ENCODE peak calls at places on chromosome 3, in seven cellular contexts. T is aorta, U is lower lobe of right lung, J is right lobe of liver, G is neuronal stem cell, P is foreskin keratinocyte, N is RWPE1. O is an unnamed sample.

GRCh38 chr3:178041931-178042330 is 494.3 kb upstream of the KCNMB2 start:
- DNase-seq in T (no peak), U (no peak), J (no peak), G (no peak), P (no peak), N (no peak), O (no peak)

GRCh38 chr3:170750478-170750830 is 119.5 kb downstream of the RPL22L1 start:
- DNase-seq in T (no peak), U (no peak), J (no peak), G (no peak), P (no peak), N (no peak), O (no peak)

GRCh38 chr3:133943639-133944131 is 48.0 kb upstream of the RAB6B start:
- DNase-seq in T (peak; percentile 67), U (no peak), J (no peak), G (no peak), P (peak; percentile 92), N (peak; percentile 82), O (peak; percentile 86)

GRCh38 chr3:141602706-141603105 is 115.9 kb downstream of the RASA2 start:
- DNase-seq in T (no peak), U (no peak), J (no peak), G (no peak), P (no peak), N (no peak), O (no peak)

GRCh38 chr3:38655708-38656300 is 6.3 kb upstream of the SCN5A start:
- DNase-seq in T (no peak), U (no peak), J (no peak), G (no peak), P (peak; percentile 27), N (peak; percentile 15), O (no peak)

GRCh38 chr3:155339052-155339451 is 45.6 kb upstream of the STRIT1 start:
- DNase-seq in T (no peak), U (no peak), J (no peak), G (no peak), P (no peak), N (no peak), O (no peak)

GRCh38 chr3:152323834-152324233 is 55.1 kb downstream of the MBNL1 start:
- DNase-seq in T (no peak), U (no peak), J (no peak), G (no peak), P (no peak), N (no peak), O (no peak)

GRCh38 chr3:100465871-100466777 is 26.3 kb upstream of the TMEM45A start:
- DNase-seq in T (no peak), U (no peak), J (no peak), G (no peak), P (no peak), N (no peak), O (no peak)

GRCh38 chr3:56123487-56123886 is 344.8 kb downstream of the ERC2 start:
- DNase-seq in T (no peak), U (no peak), J (no peak), G (peak; percentile 23), P (no peak), N (no peak), O (no peak)

GRCh38 chr3:149120051-149120972 is 9.1 kb upstream of the HPS3 start:
- DNase-seq in T (no peak), U (no peak), J (no peak), G (peak; percentile 57), P (peak; percentile 36), N (peak; percentile 64), O (no peak)

GRCh38 chr3:152398495-152398894 is 129.8 kb downstream of the MBNL1 start:
- DNase-seq in T (no peak), U (no peak), J (no peak), G (no peak), P (no peak), N (no peak), O (no peak)

GRCh38 chr3:34212671-34213070 is 414.2 kb downstream of the PDCD6IP start:
- DNase-seq in T (peak; percentile 69), U (no peak), J (no peak), G (peak; percentile 2), P (no peak), N (no peak), O (peak; percentile 14)

GRCh38 chr3:116433552-116433951 is 11.7 kb downstream of the LSAMP start:
- DNase-seq in T (no peak), U (no peak), J (no peak), G (no peak), P (no peak), N (no peak), O (no peak)

GRCh38 chr3:183701744-183702143 is 4.1 kb downstream of the YEATS2 start:
- DNase-seq in T (no peak), U (no peak), J (no peak), G (no peak), P (peak; percentile 56), N (no peak), O (no peak)

GRCh38 chr3:111947179-111947727 is 31.6 kb upstream of the ABHD10 start:
- DNase-seq in T (no peak), U (no peak), J (no peak), G (no peak), P (no peak), N (no peak), O (no peak)
- H3K27ac ChIP-seq in T (no peak overlapping the region), U (no peak overlapping the region), J (no peak overlapping the region), G (no peak overlapping the region), P (no peak overlapping the region), N (no peak overlapping the region), O (no peak overlapping the region)

GRCh38 chr3:24341668-24342067 is 153.0 kb downstream of the THRB start:
- DNase-seq in T (no peak), U (no peak), J (no peak), G (no peak), P (no peak), N (no peak), O (no peak)

GRCh38 chr3:24340161-24340560 is 154.5 kb downstream of the THRB start:
- DNase-seq in T (no peak), U (no peak), J (no peak), G (no peak), P (no peak), N (no peak), O (no peak)

GRCh38 chr3:24338409-24338808 is 156.2 kb downstream of the THRB start:
- DNase-seq in T (no peak), U (no peak), J (no peak), G (no peak), P (no peak), N (no peak), O (no peak)

GRCh38 chr3:24340966-24341365 is 153.7 kb downstream of the THRB start:
- DNase-seq in T (no peak), U (no peak), J (no peak), G (no peak), P (no peak), N (no peak), O (no peak)

GRCh38 chr3:24339266-24339825 is 155.3 kb downstream of the THRB start:
- DNase-seq in T (no peak), U (no peak), J (no peak), G (no peak), P (no peak), N (no peak), O (no peak)
- H3K27ac ChIP-seq in T (peak overlapping the region; percentile 57), U (no peak overlapping the region), J (no peak overlapping the region), G (no peak overlapping the region), P (no peak overlapping the region), N (no peak overlapping the region), O (no peak overlapping the region)

GRCh38 chr3:195893121-195893449 is 15.3 kb downstream of the TNK2 start:
- DNase-seq in T (peak; percentile 79), U (no peak), J (peak; percentile 70), G (no peak), P (no peak), N (no peak), O (no peak)
- H3K27ac ChIP-seq in T (peak overlapping the region; percentile 8), U (peak overlapping the region; percentile 59), J (no peak overlapping the region), G (no peak overlapping the region), P (no peak overlapping the region), N (peak overlapping the region; percentile 100), O (peak overlapping the region; percentile 96)

GRCh38 chr3:43291546-43291945 is 5.2 kb downstream of the SNRK start:
- DNase-seq in T (no peak), U (no peak), J (no peak), G (no peak), P (no peak), N (no peak), O (no peak)
- H3K27ac ChIP-seq in T (no peak overlapping the region), U (peak overlapping the region; percentile 83), J (no peak overlapping the region), G (no peak overlapping the region), P (peak overlapping the region; percentile 1), N (no peak overlapping the region), O (peak overlapping the region; percentile 73)

O was measured in epithelial cell of prostate.